ENCODE peak calls at places on chromosomes 7 and 10, in five cellular contexts. C is right lobe of liver, T is mammary epithelial cell, D is psoas muscle, E is SK-N-SH. Y is an unnamed sample.

GRCh38 chr10:102175415-102175814 is 23.2 kb downstream of the NOLC1 start:
- DNase-seq in C (no peak), T (peak; percentile 4), D (no peak), E (no peak), Y (peak; percentile 63)

GRCh38 chr7:41280491-41280890 is 422.4 kb downstream of the INHBA start:
- DNase-seq in C (no peak), T (no peak), D (no peak), E (no peak), Y (no peak)

GRCh38 chr7:43467406-43467805 is 115.5 kb upstream of the STK17A start:
- DNase-seq in C (no peak), T (peak; percentile 37), D (no peak), E (peak; percentile 42), Y (peak; percentile 47)

GRCh38 chr7:158321936-158322615 is 265.5 kb downstream of the PTPRN2 start:
- DNase-seq in C (no peak), T (no peak), D (no peak), E (no peak), Y (no peak)

GRCh38 chr7:4747746-4748145 is 27.7 kb upstream of the AP5Z1 start:
- DNase-seq in C (no peak), T (no peak), D (no peak), E (no peak), Y (no peak)

GRCh38 chr7:36661135-36661840 is 63.0 kb downstream of the AOAH start:
- DNase-seq in C (no peak), T (peak; percentile 92), D (no peak), E (no peak), Y (no peak)

GRCh38 chr7:101362334-101363195 is at the start of gene COL26A1:
- DNase-seq in C (peak; percentile 69), T (no peak), D (no peak), E (peak; percentile 92), Y (no peak)

GRCh38 chr7:103343758-103344452 is 662 bp downstream of the DNAJC2 start:
- DNase-seq in C (no peak), T (peak; percentile 37), D (no peak), E (peak; percentile 19), Y (peak; percentile 16)

GRCh38 chr7:19215421-19215820 is 70.2 kb upstream of the FERD3L start:
- DNase-seq in C (no peak), T (peak; percentile 6), D (no peak), E (no peak), Y (peak; percentile 77)

GRCh38 chr7:106659369-106659962 is 1.5 kb downstream of the CCDC71L start:
- DNase-seq in C (no peak), T (no peak), D (no peak), E (no peak), Y (no peak)

GRCh38 chr10:79053481-79054202 is 15.1 kb upstream of the ZMIZ1 start:
- DNase-seq in C (peak; percentile 30), T (no peak), D (peak; percentile 23), E (no peak), Y (no peak)

GRCh38 chr7:70376561-70377031 is 755.3 kb upstream of the GALNT17 start:
- DNase-seq in C (no peak), T (no peak), D (no peak), E (peak; percentile 69), Y (no peak)

GRCh38 chr10:113029055-113029440 is 79.0 kb downstream of the TCF7L2 start:
- DNase-seq in C (no peak), T (peak; percentile 72), D (no peak), E (no peak), Y (peak; percentile 42)

GRCh38 chr7:39306028-39306570 is 260.1 kb upstream of the YAE1 start:
- DNase-seq in C (no peak), T (no peak), D (no peak), E (no peak), Y (no peak)

GRCh38 chr10:17460732-17461131 is 6.3 kb upstream of the ST8SIA6 start:
- DNase-seq in C (no peak), T (no peak), D (no peak), E (no peak), Y (no peak)

GRCh38 chr10:3813267-3813666 is 28.3 kb upstream of the KLF6 start:
- DNase-seq in C (no peak), T (no peak), D (no peak), E (no peak), Y (no peak)

GRCh38 chr10:127398140-127398966 is 150.8 kb upstream of the NPS start:
- DNase-seq in C (no peak), T (peak; percentile 17), D (no peak), E (peak; percentile 30), Y (peak; percentile 72)

GRCh38 chr7:77866370-77866769 is 67.8 kb downstream of the PHTF2 start:
- DNase-seq in C (no peak), T (no peak), D (no peak), E (no peak), Y (no peak)

GRCh38 chr7:2460188-2460587 is 16.0 kb downstream of the GRIFIN start:
- DNase-seq in C (no peak), T (no peak), D (no peak), E (no peak), Y (no peak)

GRCh38 chr10:114867365-114867764 is 45.8 kb downstream of the FHIP2A start:
- DNase-seq in C (no peak), T (no peak), D (no peak), E (no peak), Y (no peak)

GRCh38 chr7:70259497-70259896 is 661.2 kb downstream of the AUTS2 start:
- DNase-seq in C (no peak), T (no peak), D (no peak), E (no peak), Y (no peak)

GRCh38 chr7:107660381-107661080 is at the start of gene SLC26A4:
- DNase-seq in C (no peak), T (no peak), D (no peak), E (peak; percentile 62), Y (no peak)

GRCh38 chr7:64877714-64878610 is 25.1 kb upstream of the ZNF273 start:
- DNase-seq in C (no peak), T (no peak), D (no peak), E (peak; percentile 37), Y (no peak)

GRCh38 chr10:58995058-58995596 is 181.3 kb upstream of the PHYHIPL start:
- DNase-seq in C (no peak), T (no peak), D (no peak), E (no peak), Y (no peak)

GRCh38 chr10:58993480-58994221 is 182.8 kb upstream of the PHYHIPL start:
- DNase-seq in C (no peak), T (no peak), D (no peak), E (no peak), Y (no peak)

GRCh38 chr10:58991842-58992241 is 184.6 kb upstream of the PHYHIPL start:
- DNase-seq in C (no peak), T (no peak), D (no peak), E (no peak), Y (no peak)

GRCh38 chr10:58994226-58995057 is 182.0 kb upstream of the PHYHIPL start:
- DNase-seq in C (no peak), T (no peak), D (no peak), E (no peak), Y (no peak)

DNA sequence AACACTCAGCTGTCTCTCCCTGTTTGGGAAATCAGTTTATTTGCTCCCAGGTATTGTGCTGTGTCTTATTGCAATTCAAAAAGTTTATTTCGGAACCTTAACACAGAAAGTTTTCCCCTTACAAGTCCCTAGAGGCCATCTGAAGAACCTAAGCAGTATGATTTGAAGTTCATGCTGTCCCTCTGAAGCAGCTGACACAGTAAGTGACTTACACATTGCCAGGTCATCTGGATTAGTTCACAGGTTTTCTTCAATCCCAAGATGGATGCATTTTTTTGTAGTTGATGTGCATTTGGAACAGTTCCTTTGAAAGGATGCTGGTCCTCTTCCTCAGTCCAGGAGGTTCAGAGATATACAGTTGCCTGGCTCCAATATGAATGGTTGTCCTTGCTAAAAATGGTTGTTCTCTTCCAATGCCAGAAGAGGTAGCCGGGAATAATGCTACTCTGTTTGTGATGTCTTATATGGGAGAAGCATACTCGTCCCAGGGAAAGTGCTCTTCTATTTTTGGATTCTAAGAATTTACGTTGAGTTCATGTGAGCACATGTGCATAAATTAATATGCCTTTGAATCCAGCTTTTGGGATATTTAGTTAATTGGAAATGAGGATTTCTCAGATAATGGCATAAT is 183.5 kb upstream of the PHYHIPL start:
- DNase-seq in C (no peak), T (no peak), D (no peak), E (no peak), Y (no peak)
- H3K27ac ChIP-seq in C (no peak overlapping the region), T (no peak overlapping the region), D (no peak overlapping the region), E (no peak overlapping the region), Y (no peak overlapping the region)

DNA sequence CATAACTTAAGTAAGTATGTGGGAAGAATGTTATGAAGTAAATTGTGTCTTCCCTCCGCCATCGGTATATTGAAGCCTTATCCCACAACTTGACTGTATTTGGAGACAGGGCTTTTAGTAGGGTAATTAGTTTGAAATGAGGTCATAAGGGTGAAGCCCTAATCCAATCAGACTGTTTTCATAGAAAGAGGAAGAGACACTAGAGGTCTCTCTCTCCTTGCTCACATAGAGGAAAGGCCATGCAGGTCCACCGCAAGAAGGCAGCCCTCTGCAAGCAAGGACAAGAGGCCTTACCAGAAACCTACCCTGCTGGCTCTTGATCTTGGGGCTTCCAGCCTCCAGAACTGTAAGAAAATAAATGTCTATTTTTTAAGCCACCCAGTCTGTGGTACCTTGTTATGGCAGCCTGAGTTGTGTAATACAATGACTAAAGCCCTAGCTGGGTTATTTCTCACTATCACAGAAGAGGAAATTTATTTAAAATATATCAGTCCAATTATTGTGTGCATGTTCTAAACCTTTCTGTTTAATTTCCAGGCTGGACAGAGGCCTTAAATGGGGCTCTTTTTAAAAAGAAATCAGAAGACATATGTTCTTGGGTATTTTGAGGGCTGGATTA is 12.7 kb upstream of the TMEM26 start:
- DNase-seq in C (no peak), T (no peak), D (no peak), E (no peak), Y (no peak)
- TF ChIP-seq CTCF in C (no peak), T (no peak), D (no peak), E (no peak), Y (no peak)

DNA sequence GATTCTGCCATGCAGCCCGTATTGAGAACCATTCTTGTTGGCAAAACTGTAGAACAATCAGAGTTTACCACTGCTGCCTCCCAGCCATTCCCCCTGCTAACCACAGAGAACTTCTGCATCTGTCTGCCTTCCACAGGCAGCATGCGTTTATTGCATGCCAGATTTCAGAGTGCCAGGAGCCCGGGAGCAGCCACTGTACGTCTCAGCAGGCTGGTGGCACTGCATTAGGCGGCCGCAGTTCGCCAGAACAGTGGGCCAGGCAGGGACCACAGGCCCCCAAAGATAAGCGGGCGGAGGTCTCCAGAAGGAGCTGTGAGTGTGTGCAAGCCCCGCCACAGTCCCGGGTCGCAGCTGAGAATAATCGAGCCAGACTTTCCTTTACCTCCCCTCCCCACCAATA is 31.8 kb downstream of the ZNF467 start:
- DNase-seq in C (no peak), T (peak; percentile 10), D (no peak), E (peak; percentile 67), Y (no peak)
- H3K27ac ChIP-seq in C (no peak overlapping the region), T (no peak overlapping the region), D (peak overlapping the region; percentile 61), E (no peak overlapping the region), Y (no peak overlapping the region)

GRCh38 chr7:105354383-105354782 is 34.3 kb downstream of the SRPK2 start:
- DNase-seq in C (no peak), T (peak; percentile 43), D (no peak), E (no peak), Y (no peak)
- TF ChIP-seq CTCF in C (no peak), T (no peak), D (no peak), E (no peak), Y (no peak)

GRCh38 chr7:14504134-14504533 is 398.4 kb downstream of the DGKB start:
- DNase-seq in C (no peak), T (no peak), D (no peak), E (no peak), Y (no peak)
- H3K27ac ChIP-seq in C (no peak overlapping the region), T (no peak overlapping the region), D (no peak overlapping the region), E (no peak overlapping the region), Y (no peak overlapping the region)